ENCODE peak calls at places on chromosomes 3 and 15, in nine cellular contexts. X is fibroblast of the aortic adventitia, C is left lung, R is mesothelial cell of epicardium, F is fibroblast of lung, T is HCT116, Q is fibroblast of villous mesenchyme, M is neural crest cell, P is breast epithelium. B is an unnamed sample.

GRCh38 chr3:171753025-171753472 is 57.2 kb downstream of the PLD1 start:
- DNase-seq in R (no peak), X (peak; percentile 88), Q (peak; percentile 19), F (peak; percentile 14), P (no peak), C (no peak), M (no peak), T (no peak), B (no peak)

GRCh38 chr3:16707260-16707659 is 102.0 kb upstream of the DAZL start:
- DNase-seq in P (no peak), F (no peak), Q (no peak), M (no peak), R (no peak), T (no peak), C (no peak), X (no peak), B (no peak)

GRCh38 chr3:48571938-48572337 is 8.4 kb upstream of the UCN2 start:
- DNase-seq in C (peak; percentile 64), T (no peak), F (no peak), P (no peak), R (no peak), M (no peak), X (no peak), Q (no peak), B (no peak)

GRCh38 chr15:29091666-29092065 is 178.0 kb downstream of the NSMCE3 start:
- DNase-seq in P (no peak), Q (no peak), F (no peak), T (no peak), M (no peak), R (no peak), X (no peak), C (peak; percentile 60), B (no peak)

GRCh38 chr3:61117045-61117898 is 134.0 kb downstream of the FHIT start:
- DNase-seq in P (no peak), M (no peak), Q (no peak), X (no peak), T (no peak), F (no peak), C (no peak), R (no peak), B (no peak)

GRCh38 chr3:114499986-114500385 is 206.2 kb downstream of the TIGIT start:
- DNase-seq in F (peak; percentile 81), Q (peak; percentile 15), C (no peak), R (no peak), P (no peak), X (peak; percentile 24), T (no peak), M (no peak), B (no peak)

GRCh38 chr3:43081796-43082195 is 24.1 kb downstream of the POMGNT2 start:
- DNase-seq in M (no peak), P (no peak), X (peak; percentile 37), F (no peak), T (no peak), Q (no peak), R (no peak), C (no peak), B (no peak)

GRCh38 chr15:62362608-62363007 is 197.5 kb upstream of the C2CD4B start:
- DNase-seq in Q (peak; percentile 68), F (peak; percentile 85), M (no peak), R (no peak), P (no peak), C (no peak), X (peak; percentile 90), T (no peak), B (no peak)

GRCh38 chr3:133887951-133888703 is 7.6 kb downstream of the RAB6B start:
- DNase-seq in R (no peak), T (no peak), Q (no peak), F (no peak), P (no peak), M (no peak), C (no peak), X (no peak), B (no peak)

GRCh38 chr3:37163262-37164020 is 10.9 kb downstream of the LRRFIP2 start:
- DNase-seq in R (no peak), P (no peak), F (peak; percentile 91), Q (peak; percentile 93), X (peak; percentile 53), C (no peak), M (no peak), T (no peak), B (no peak)

GRCh38 chr15:92277776-92278175 is 115.9 kb upstream of the ST8SIA2 start:
- DNase-seq in R (no peak), X (no peak), Q (no peak), C (no peak), F (peak; percentile 13), M (no peak), P (no peak), T (peak; percentile 12), B (no peak)

GRCh38 chr3:31927806-31928205 is 53.3 kb downstream of the OSBPL10 start:
- DNase-seq in T (no peak), C (no peak), F (no peak), Q (no peak), M (no peak), R (no peak), P (no peak), X (no peak), B (no peak)

GRCh38 chr15:40087991-40088928 is 20.4 kb downstream of the BMF start:
- DNase-seq in P (no peak), T (no peak), X (peak; percentile 49), M (no peak), R (no peak), F (no peak), C (peak; percentile 62), Q (no peak), B (no peak)

GRCh38 chr15:82587805-82588204 is 47.5 kb upstream of the RPS17 start:
- DNase-seq in T (no peak), P (no peak), F (no peak), R (no peak), M (no peak), C (no peak), Q (peak; percentile 5), X (no peak), B (no peak)

GRCh38 chr3:16311960-16312451 is 47.0 kb downstream of the OXNAD1 start:
- DNase-seq in R (no peak), M (no peak), C (no peak), X (peak; percentile 82), P (no peak), Q (peak; percentile 48), T (no peak), F (peak; percentile 53), B (no peak)

GRCh38 chr15:41291065-41291631 is 41.2 kb downstream of the OIP5 start:
- DNase-seq in P (no peak), X (no peak), M (no peak), Q (no peak), C (no peak), F (no peak), T (no peak), R (no peak), B (no peak)

GRCh38 chr3:177640319-177640997 is 443.2 kb upstream of the TBL1XR1 start:
- DNase-seq in F (no peak), X (no peak), C (no peak), P (no peak), Q (no peak), M (no peak), R (no peak), T (no peak), B (no peak)

GRCh38 chr3:123773681-123774431 is 110.3 kb downstream of the MYLK start:
- DNase-seq in Q (peak; percentile 75), R (no peak), X (peak; percentile 97), T (no peak), M (no peak), F (peak; percentile 82), C (no peak), P (no peak), B (no peak)

GRCh38 chr15:57316451-57316850 is 59.9 kb upstream of the CGNL1 start:
- DNase-seq in M (no peak), C (no peak), F (no peak), R (no peak), X (no peak), P (no peak), Q (no peak), T (no peak), B (no peak)

GRCh38 chr3:156171517-156172267 is 51.3 kb downstream of the KCNAB1 start:
- DNase-seq in C (no peak), F (no peak), T (no peak), M (no peak), R (no peak), X (no peak), P (no peak), Q (no peak), B (no peak)
- TF ChIP-seq CTCF in C (no peak), F (no peak), T (no peak), M (no peak), R (no peak), X (no peak), P (no peak), Q (no peak), B (no peak)

GRCh38 chr15:66603301-66604179 is 37.7 kb upstream of the LCTL start:
- DNase-seq in C (peak; percentile 94), P (no peak), T (peak; percentile 43), R (peak; percentile 74), F (peak; percentile 47), X (peak; percentile 73), Q (peak; percentile 62), M (peak; percentile 77), B (peak; percentile 74)
- TF ChIP-seq CTCF in C (peak; percentile 76), P (peak; percentile 57), T (peak; percentile 93), R (peak; percentile 82), F (peak; percentile 78), X (peak; percentile 85), Q (peak; percentile 82), M (peak; percentile 92), B (peak; percentile 72)

DNA sequence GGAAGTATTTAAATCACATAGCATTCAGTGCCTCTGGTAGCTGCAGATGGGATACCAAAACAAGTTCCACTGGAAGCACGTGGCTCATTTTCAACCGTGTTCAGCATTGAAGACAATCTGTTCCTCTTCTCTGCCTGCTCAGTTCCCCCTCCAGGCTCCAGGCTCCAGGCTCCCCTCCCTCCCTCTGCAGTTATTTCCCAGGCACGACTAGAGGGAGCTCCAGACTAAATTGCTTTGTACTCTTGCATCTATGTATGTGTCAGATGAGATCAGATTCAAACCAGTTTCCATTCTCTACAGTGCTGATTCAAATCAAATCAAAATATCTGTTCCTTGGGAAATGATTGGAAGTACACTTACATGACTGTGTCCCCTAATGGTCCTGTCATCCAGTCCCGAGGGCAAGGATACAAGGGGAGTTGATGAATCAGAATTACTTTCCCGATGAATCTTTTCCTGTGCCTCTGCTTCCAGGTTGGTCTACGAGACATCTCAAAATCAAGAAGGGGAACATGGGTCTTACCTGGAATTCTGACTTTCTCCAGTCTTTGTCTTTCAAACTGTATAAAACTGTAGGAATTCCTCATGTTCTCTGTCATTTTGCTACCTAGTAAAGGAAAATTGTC is 600.5 kb downstream of the EDEM1 start:
- DNase-seq in Q (no peak), C (no peak), F (peak; percentile 18), M (peak; percentile 6), X (no peak), R (no peak), T (no peak), P (no peak), B (peak; percentile 22)
- TF ChIP-seq CTCF in Q (no peak), C (no peak), F (no peak), M (peak; percentile 59), X (no peak), R (no peak), T (no peak), P (no peak), B (no peak)

DNA sequence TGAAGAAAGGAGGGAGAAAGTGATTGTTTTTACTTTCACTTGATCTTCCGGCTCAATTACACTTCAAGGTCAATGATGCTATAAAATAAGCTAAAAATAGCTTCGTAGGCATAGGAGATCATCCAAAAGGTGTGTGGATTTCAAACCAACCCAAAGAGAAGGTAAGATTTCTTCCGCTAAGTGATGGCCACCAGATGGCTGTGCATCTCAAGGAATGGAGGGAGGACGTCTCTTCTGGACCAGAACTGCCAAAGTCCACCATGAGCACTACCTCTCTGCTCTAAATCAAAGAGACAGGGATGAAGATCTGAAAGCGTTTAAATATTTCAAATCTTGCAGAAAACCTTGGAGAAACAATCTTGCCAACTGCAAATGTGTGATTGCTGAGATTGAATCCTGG is 199.1 kb upstream of the ZPLD1 start:
- DNase-seq in M (no peak), F (no peak), T (no peak), Q (no peak), X (peak; percentile 71), P (no peak), R (no peak), C (no peak), B (no peak)
- TF ChIP-seq CTCF in M (no peak), F (peak; percentile 20), T (peak; percentile 70), Q (peak; percentile 38), X (peak; percentile 80), P (no peak), R (no peak), C (no peak), B (peak; percentile 49)